ENCODE peak calls at places on chromosomes 1 and 21, in four cellular contexts. G is K562, B is HepG2, V is HCT116. I is an unnamed sample.

GRCh38 chr1:44407430-44408180 is 2.5 kb downstream of the RNF220 start:
- DNase-seq in V (no peak), B (no peak), G (no peak), I (no peak)

GRCh38 chr21:34684174-34684876 is 15.5 kb downstream of the CLIC6 start:
- DNase-seq in V (no peak), G (no peak), B (no peak), I (no peak)

GRCh38 chr1:59857679-59858354 is 43.1 kb downstream of the HOOK1 start:
- DNase-seq in G (no peak), V (no peak), B (peak), I (no peak)

GRCh38 chr1:232682248-232682647 is 52.3 kb upstream of the SIPA1L2 start:
- DNase-seq in V (no peak), G (no peak), B (no peak), I (no peak)

GRCh38 chr1:941588-942383 is 17.3 kb downstream of the NOC2L start:
- DNase-seq in G (peak), V (no peak), B (peak), I (no peak)

GRCh38 chr1:11448375-11449085 is 30.4 kb upstream of the DISP3 start:
- DNase-seq in B (no peak), G (peak), V (no peak), I (no peak)

GRCh38 chr1:215557992-215558626 is 9.0 kb upstream of the KCTD3 start:
- DNase-seq in G (no peak), V (no peak), B (peak), I (no peak)

GRCh38 chr1:175628548-175629317 is 114.7 kb downstream of the TNR start:
- DNase-seq in G (no peak), B (no peak), V (no peak), I (no peak)

GRCh38 chr1:86769065-86769464 is 64.7 kb downstream of the SH3GLB1 start:
- DNase-seq in V (no peak), B (no peak), G (no peak), I (no peak)

DNA sequence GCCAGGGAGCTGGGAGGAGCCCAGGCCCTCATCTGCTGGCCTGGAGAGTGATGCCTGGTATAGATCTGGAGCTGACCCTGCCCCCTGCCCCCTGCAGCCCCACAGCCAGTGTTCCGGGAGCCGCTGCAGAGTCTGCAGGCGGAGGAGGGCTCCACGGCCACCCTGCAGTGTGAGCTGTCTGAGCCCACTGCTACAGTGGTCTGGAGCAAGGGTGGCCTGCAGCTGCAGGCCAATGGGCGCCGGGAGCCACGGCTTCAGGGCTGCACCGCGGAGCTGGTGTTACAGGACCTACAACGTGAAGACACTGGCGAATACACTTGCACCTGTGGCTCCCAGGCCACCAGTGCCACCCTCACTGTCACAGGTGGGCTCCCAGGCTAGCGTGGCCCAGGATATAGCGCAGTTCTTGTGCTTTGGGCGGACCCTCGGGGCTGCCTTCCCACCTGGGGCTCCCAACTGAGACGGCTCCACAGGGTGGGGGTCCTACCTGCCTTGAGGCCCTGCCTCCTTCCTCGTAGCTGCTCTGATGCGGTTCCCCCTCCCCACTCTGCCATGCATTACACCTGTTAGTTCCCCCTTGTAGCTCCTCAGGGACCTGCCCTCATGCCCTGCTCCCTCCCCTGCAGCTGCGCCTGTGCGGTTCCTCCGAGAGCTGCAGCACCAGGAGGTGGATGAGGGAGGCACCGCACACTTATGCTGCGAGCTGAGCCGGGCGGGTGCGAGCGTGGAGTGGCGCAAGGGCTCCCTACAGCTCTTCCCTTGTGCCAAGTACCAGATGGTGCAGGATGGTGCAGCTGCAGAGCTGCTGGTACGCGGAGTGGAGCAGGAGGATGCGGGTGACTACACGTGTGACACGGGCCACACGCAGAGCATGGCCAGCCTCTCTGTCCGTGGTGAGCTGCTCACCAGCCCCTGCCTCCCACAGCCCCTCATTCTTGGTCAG is 98.7 kb downstream of the OBSCN start:
- DNase-seq in V (no peak), G (no peak), B (no peak), I (no peak)
- TF ChIP-seq TCF7L2 in V (no peak), G (no peak), B (no peak), I (no peak)

DNA sequence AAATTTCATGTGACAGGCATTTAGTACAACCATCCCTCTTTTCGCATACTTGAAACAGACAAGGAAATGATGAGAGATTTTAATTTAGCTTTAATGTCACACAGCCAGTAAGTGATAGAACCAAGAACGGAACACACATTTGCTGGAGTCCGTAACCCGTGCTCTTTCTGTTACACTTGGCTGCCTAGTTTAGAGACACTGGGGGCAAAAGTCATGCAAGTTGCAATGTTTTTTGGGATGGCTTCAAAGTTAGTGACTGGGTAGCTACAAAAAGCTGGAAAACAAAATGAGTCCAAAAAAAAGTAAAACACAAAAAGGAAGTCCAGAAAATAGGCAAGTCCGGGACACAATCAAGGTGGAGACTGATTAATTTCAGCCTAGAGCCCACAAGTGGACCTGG is 5.9 kb downstream of the NID1 start:
- DNase-seq in G (no peak), V (no peak), B (no peak), I (no peak)
- H3K4me3 ChIP-seq in G (no peak), V (no peak), B (no peak), I (no peak)

GRCh38 chr1:52553372-52554266 is 727 bp upstream of the TUT4 start:
- DNase-seq in V (peak), G (peak), B (peak), I (no peak)
- TF ChIP-seq POLR2AphosphoS5 in V (peak), G (peak), B (peak), I (peak)

GRCh38 chr1:209895709-209896108 is 42.3 kb upstream of the SYT14 start:
- DNase-seq in G (no peak), B (no peak), V (no peak), I (no peak)
- TF ChIP-seq TCF7L2 in G (no peak), B (no peak), V (no peak), I (no peak)

GRCh38 chr1:203318229-203318517 is 12.9 kb downstream of the BTG2 start:
- DNase-seq in V (no peak), B (no peak), G (no peak), I (no peak)

GRCh38 chr1:203321273-203322052 is 16.1 kb downstream of the BTG2 start:
- DNase-seq in V (no peak), B (no peak), G (no peak), I (no peak)

GRCh38 chr1:203316626-203317093 is 11.3 kb downstream of the BTG2 start:
- DNase-seq in V (no peak), G (peak), B (no peak), I (no peak)

GRCh38 chr1:203320546-203321272 is 15.4 kb downstream of the BTG2 start:
- DNase-seq in V (no peak), G (peak), B (no peak), I (no peak)

GRCh38 chr1:203317429-203318228 is 12.3 kb downstream of the BTG2 start:
- DNase-seq in V (no peak), G (no peak), B (no peak), I (no peak)
- H3K4me3 ChIP-seq in V (no peak), G (no peak), B (no peak), I (no peak)

DNA sequence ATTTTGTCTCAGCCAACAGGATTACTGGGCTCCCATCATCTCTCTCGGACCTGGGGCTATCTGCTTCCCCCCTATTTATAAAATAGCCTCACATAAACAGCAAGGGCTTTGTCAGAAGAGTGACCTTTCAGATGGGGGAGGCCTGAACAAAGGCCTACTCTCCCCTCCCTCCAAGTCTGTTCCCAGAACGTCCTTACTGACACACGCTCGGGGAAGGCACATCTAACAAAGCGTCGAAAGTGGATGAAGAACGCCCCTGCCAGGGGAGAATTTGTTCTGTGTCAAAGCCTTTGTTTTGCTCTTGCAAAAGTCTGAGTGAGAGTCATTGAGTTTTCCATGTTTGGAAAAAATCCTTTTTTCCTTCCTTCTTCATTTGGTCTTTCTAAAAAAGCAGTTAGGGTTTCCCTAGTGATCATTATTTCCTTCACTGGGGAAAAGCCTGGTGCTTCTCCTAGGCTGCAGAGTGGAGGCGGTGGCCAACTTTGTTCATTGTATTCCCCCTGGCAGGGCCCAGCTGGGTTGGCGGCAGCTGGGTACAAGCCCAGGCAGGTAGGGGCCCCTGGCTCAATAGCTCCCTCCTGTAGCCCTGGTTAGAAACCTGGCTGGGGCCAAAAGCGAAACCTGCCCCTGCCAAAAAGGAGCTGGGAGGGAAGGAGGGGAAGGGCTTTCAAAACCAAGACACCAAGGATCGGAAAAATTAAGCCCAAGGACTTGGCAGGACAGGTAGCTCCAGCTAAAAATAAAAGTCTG is 81.1 kb downstream of the ITPKB start:
- DNase-seq in V (no peak), G (no peak), B (no peak), I (no peak)
- TF ChIP-seq POLR2AphosphoS5 in V (no peak), G (no peak), B (no peak), I (no peak)